ENCODE peak calls at places on chromosomes 5 and 9, in five cellular contexts. X is stimulated activated CD4-positive, alpha-beta T cell treated with anti-CD3 and anti-CD28 coated beads, Interleukin-2, amount 100 ng/mL, for 48 hours; Y is lower leg skin; N is lung microvascular endothelial cell; L is RWPE1. M is an unnamed sample.

GRCh38 chr5:130871346-130872086 is 293.5 kb downstream of the HINT1 start:
- DNase-seq in N (peak), L (peak), X (peak), Y (no peak), M (peak)

GRCh38 chr5:81904861-81905260 is 67.0 kb upstream of the ATG10 start:
- DNase-seq in X (no peak), L (no peak), N (no peak), Y (no peak), M (no peak)

GRCh38 chr9:131656356-131657030 is 83.4 kb downstream of the RAPGEF1 start:
- DNase-seq in N (peak), L (no peak), Y (peak), X (no peak), M (peak)

GRCh38 chr9:34638138-34638445 is 505 bp upstream of the SIGMAR1 start:
- DNase-seq in L (no peak), X (no peak), Y (no peak), N (no peak), M (no peak)

GRCh38 chr9:28212979-28213378 is 639.7 kb upstream of the C9orf72 start:
- DNase-seq in X (no peak), N (no peak), Y (no peak), L (peak), M (no peak)

GRCh38 chr9:131707677-131708612 is 31.9 kb downstream of the RAPGEF1 start:
- DNase-seq in Y (peak), L (peak), X (no peak), N (peak), M (peak)

GRCh38 chr5:148713735-148714508 is 59.6 kb upstream of the HTR4 start:
- DNase-seq in X (no peak), N (no peak), Y (no peak), L (no peak), M (no peak)

GRCh38 chr9:124769451-124770358 is 1.4 kb downstream of the NR6A1 start:
- DNase-seq in X (peak), Y (peak), N (no peak), L (peak), M (peak)

GRCh38 chr5:180352116-180352975 is 790 bp downstream of the GFPT2 start:
- DNase-seq in Y (no peak), X (no peak), L (no peak), N (no peak), M (no peak)

GRCh38 chr5:126002222-126002897 is 420.8 kb upstream of the GRAMD2B start:
- DNase-seq in N (no peak), Y (no peak), L (no peak), X (no peak), M (no peak)

GRCh38 chr5:163913548-163913947 is 408.1 kb downstream of the MAT2B start:
- DNase-seq in X (no peak), N (peak), L (no peak), Y (no peak), M (no peak)

GRCh38 chr5:153782589-153783238 is 256.0 kb downstream of the FAM114A2 start:
- DNase-seq in X (no peak), N (peak), L (peak), Y (no peak), M (no peak)

GRCh38 chr5:137462816-137463520 is 36.2 kb downstream of the SPOCK1 start:
- DNase-seq in L (no peak), N (no peak), X (no peak), Y (no peak), M (no peak)

M was measured in stimulated activated naive B cell treated with anti-CD40 and anti-IgM and Interleukin-4, amounts not matched to agents 10 μg/mL and 1 μg/mL and 100 μg/mL, for 72 hours.